ENCODE peak calls at places on chromosome 9, in seven cellular contexts. W is spleen; X is lung microvascular endothelial cell; U is pulmonary artery endothelial cell; C is HuH-7.5; M is stimulated activated CD8-positive, alpha-beta memory T cell treated with anti-CD3 and anti-CD28 coated beads, Interleukin-12 subunit alpha, Interleukin-12 subunit beta, amount 100 ng/mL, for 1 hour; Z is neural crest cell. F is an unnamed sample.

GRCh38 chr9:87792831-87793288 is 66.9 kb downstream of the CTSL start:
- DNase-seq in W (no peak), X (peak; percentile 92), U (no peak), C (no peak), M (no peak), Z (no peak), F (no peak)

GRCh38 chr9:99176527-99177013 is 45.2 kb downstream of the ALG2 start:
- DNase-seq in W (no peak), X (no peak), U (no peak), C (no peak), M (no peak), Z (no peak), F (no peak)

GRCh38 chr9:69554945-69555344 is 117.2 kb downstream of the APBA1 start:
- DNase-seq in W (no peak), X (peak; percentile 11), U (no peak), C (no peak), M (no peak), Z (no peak), F (no peak)

GRCh38 chr9:82247318-82247717 is 258.7 kb downstream of the SPATA31D1 start:
- DNase-seq in W (no peak), X (no peak), U (no peak), C (no peak), M (no peak), Z (no peak), F (no peak)

GRCh38 chr9:128203842-128204551 is 818 bp downstream of the DNM1 start:
- DNase-seq in W (no peak), X (no peak), U (no peak), C (peak; percentile 76), M (no peak), Z (peak; percentile 36), F (no peak)

GRCh38 chr9:83701769-83702168 is 6.0 kb downstream of the UBQLN1 start:
- DNase-seq in W (no peak), X (peak; percentile 82), U (peak; percentile 58), C (no peak), M (no peak), Z (no peak), F (no peak)

GRCh38 chr9:114348906-114349482 is 19.3 kb downstream of the ORM2 start:
- DNase-seq in W (peak; percentile 92), X (peak; percentile 94), U (peak; percentile 29), C (no peak), M (peak; percentile 40), Z (peak; percentile 30), F (peak; percentile 70)

GRCh38 chr9:77756449-77756848 is 108.3 kb upstream of the GNA14 start:
- DNase-seq in W (no peak), X (no peak), U (no peak), C (no peak), M (no peak), Z (no peak), F (no peak)

GRCh38 chr9:134190232-134191121 is 26.1 kb upstream of the RNU6ATAC start:
- DNase-seq in W (peak; percentile 54), X (no peak), U (no peak), C (no peak), M (no peak), Z (no peak), F (no peak)

GRCh38 chr9:92607773-92608172 is 62.2 kb downstream of the IPPK start:
- DNase-seq in W (no peak), X (peak; percentile 56), U (peak; percentile 20), C (no peak), M (no peak), Z (no peak), F (no peak)

GRCh38 chr9:91655215-91655614 is 231.6 kb upstream of the NFIL3 start:
- DNase-seq in W (no peak), X (no peak), U (no peak), C (no peak), M (no peak), Z (no peak), F (no peak)

GRCh38 chr9:129910628-129911567 is 75.6 kb downstream of the USP20 start:
- DNase-seq in W (no peak), X (peak; percentile 98), U (peak; percentile 93), C (no peak), M (no peak), Z (no peak), F (no peak)

GRCh38 chr9:125631391-125632085 is 75.5 kb downstream of the MAPKAP1 start:
- DNase-seq in W (no peak), X (peak; percentile 72), U (peak; percentile 37), C (peak; percentile 70), M (no peak), Z (no peak), F (no peak)

GRCh38 chr9:68552700-68553099 is 12.0 kb upstream of the TMEM252 start:
- DNase-seq in W (no peak), X (no peak), U (no peak), C (no peak), M (no peak), Z (no peak), F (no peak)